ENCODE peak calls at places on chromosomes 13 and 19, in ten cellular contexts. Z is HTR-8/SVneo; L is T-helper 1 cell; E is BJ; R is fibroblast of the conjunctiva; Q is activated naive CD8-positive, alpha-beta T cell treated with anti-CD3 and anti-CD28 coated beads, Interleukin-2, amount 50 U/mL, for 24 hours; D is NCI-H2171 treated with DMSO at 0.1 percent for 48 hours; B is fibroblast of the aortic adventitia; W is lower lobe of right lung; G is C1 segment of cervical spinal cord. P is an unnamed sample.

GRCh38 chr13:112434937-112435523 is 58.9 kb downstream of the SPACA7 start:
- DNase-seq in G (no peak), W (no peak), Q (no peak), R (no peak), E (no peak), L (no peak), B (no peak), D (no peak), Z (no peak), P (no peak)

GRCh38 chr19:31784631-31785237 is 435.5 kb upstream of the TSHZ3 start:
- DNase-seq in E (no peak), L (no peak), D (no peak), R (no peak), G (no peak), B (no peak), Q (no peak), W (no peak), Z (no peak), P (no peak)

GRCh38 chr13:112877976-112878955 is 90.7 kb upstream of the MCF2L start:
- DNase-seq in Z (no peak), W (peak), R (no peak), L (no peak), Q (no peak), G (no peak), D (no peak), B (no peak), E (no peak), P (no peak)

GRCh38 chr13:112969692-112970338 is 801 bp downstream of the MCF2L start:
- DNase-seq in L (no peak), B (no peak), D (peak), E (no peak), R (no peak), Q (no peak), W (no peak), G (no peak), Z (no peak), P (no peak)

GRCh38 chr13:113040597-113041292 is 64.8 kb upstream of the F7 start:
- DNase-seq in D (no peak), Q (no peak), R (no peak), B (peak), L (no peak), Z (no peak), W (no peak), E (no peak), G (peak), P (no peak)

GRCh38 chr13:102825921-102826706 is 19.7 kb upstream of the ERCC5 start:
- DNase-seq in L (no peak), B (peak), E (peak), Q (no peak), D (no peak), G (no peak), Z (peak), W (no peak), R (peak), P (peak)

GRCh38 chr13:113398963-113399754 is 35.2 kb upstream of the GRTP1 start:
- DNase-seq in G (no peak), B (peak), E (no peak), Q (no peak), Z (no peak), L (no peak), W (peak), R (no peak), D (no peak), P (peak)

GRCh38 chr13:41788552-41788951 is 172.4 kb downstream of the VWA8 start:
- DNase-seq in L (no peak), W (no peak), Z (no peak), G (no peak), Q (no peak), B (no peak), R (no peak), E (no peak), D (no peak), P (no peak)

GRCh38 chr13:99384468-99384867 is 77.3 kb upstream of the GPR183 start:
- DNase-seq in D (no peak), Q (peak), W (no peak), B (no peak), Z (no peak), G (no peak), R (no peak), L (no peak), E (no peak), P (no peak)

GRCh38 chr13:76884167-76884566 is 2.0 kb downstream of the KCTD12 start:
- DNase-seq in B (peak), R (peak), Z (no peak), Q (no peak), G (peak), L (peak), W (peak), E (no peak), D (peak), P (peak)

P was measured in astrocyte of the spinal cord.